ENCODE peak calls at places on chromosomes 1 and 21, in ten cellular contexts. R, Y, E, F, D, P, N, W, I and S are unnamed samples.

GRCh38 chr1:1281533-1282321 is 1.5 kb downstream of the SCNN1D start:
- DNase-seq in R (no peak), Y (no peak), E (no peak), F (no peak), D (no peak), P (no peak), N (peak), W (no peak), I (no peak), S (peak)

GRCh38 chr21:26501622-26502021 is 71.5 kb downstream of the CYYR1 start:
- DNase-seq in R (no peak), Y (no peak), E (no peak), F (no peak), D (no peak), P (no peak), N (no peak), W (no peak), I (no peak), S (no peak)

GRCh38 chr1:51572365-51572764 is 44.5 kb upstream of the OSBPL9 start:
- DNase-seq in R (no peak), Y (no peak), E (no peak), F (no peak), D (no peak), P (no peak), N (no peak), W (no peak), I (no peak), S (no peak)

GRCh38 chr1:227942021-227942715 is 5.6 kb downstream of the WNT9A start:
- DNase-seq in R (no peak), Y (no peak), E (peak), F (no peak), D (no peak), P (no peak), N (peak), W (no peak), I (no peak), S (no peak)

GRCh38 chr1:221865808-221866207 is 123.9 kb upstream of the DUSP10 start:
- DNase-seq in R (no peak), Y (no peak), E (no peak), F (no peak), D (no peak), P (no peak), N (no peak), W (no peak), I (no peak), S (no peak)

GRCh38 chr1:66576645-66577044 is 42.7 kb downstream of the SGIP1 start:
- DNase-seq in R (no peak), Y (no peak), E (no peak), F (no peak), D (no peak), P (no peak), N (no peak), W (no peak), I (no peak), S (no peak)

GRCh38 chr21:32817206-32817605 is 45.7 kb upstream of the PAXBP1 start:
- DNase-seq in R (no peak), Y (no peak), E (no peak), F (no peak), D (no peak), P (no peak), N (no peak), W (no peak), I (no peak), S (no peak)

GRCh38 chr1:29698626-29699025 is 462.3 kb downstream of the PTPRU start:
- DNase-seq in R (no peak), Y (no peak), E (no peak), F (no peak), D (no peak), P (no peak), N (no peak), W (no peak), I (no peak), S (no peak)

GRCh38 chr1:156407760-156408159 is 38.7 kb downstream of the RHBG start:
- DNase-seq in R (no peak), Y (no peak), E (no peak), F (no peak), D (no peak), P (no peak), N (no peak), W (no peak), I (no peak), S (no peak)

GRCh38 chr1:32186077-32186476 is 6.6 kb downstream of the TXLNA start:
- DNase-seq in R (no peak), Y (no peak), E (no peak), F (no peak), D (no peak), P (no peak), N (no peak), W (no peak), I (no peak), S (no peak)

GRCh38 chr1:20840731-20841130 is 53.6 kb upstream of the HP1BP3 start:
- DNase-seq in R (no peak), Y (no peak), E (no peak), F (no peak), D (no peak), P (no peak), N (no peak), W (no peak), I (no peak), S (no peak)

GRCh38 chr1:83547903-83548302 is 451.0 kb downstream of the TTLL7 start:
- DNase-seq in R (no peak), Y (no peak), E (no peak), F (no peak), D (no peak), P (peak), N (no peak), W (no peak), I (no peak), S (no peak)